ENCODE peak calls at places on chromosomes 4 and X, in seven cellular contexts. B is esophagus squamous epithelium, F is IMR-90, H is K562, I is HCT116, G is uterus, T is HepG2. L is an unnamed sample. For H3K27me3, the result is how much of the 10 kb centered on the place peaks cover.

GRCh38 chrX:136814847-136815634 is 34.3 kb upstream of the ARHGEF6 start:
- DNase-seq in B (no peak), F (no peak), H (no peak), I (no peak), G (no peak), T (peak), L (no peak)

GRCh38 chr4:188037003-188037713 is 41.6 kb downstream of the ZFP42 start:
- DNase-seq in B (no peak), F (no peak), H (no peak), I (no peak), G (no peak), T (no peak), L (no peak)

GRCh38 chr4:153177841-153178240 is 26.4 kb upstream of the TRIM2 start:
- DNase-seq in B (no peak), F (no peak), H (no peak), I (no peak), G (no peak), T (no peak), L (no peak)

GRCh38 chr4:159278399-159278798 is 175.5 kb downstream of the RAPGEF2 start:
- DNase-seq in B (no peak), F (peak), H (no peak), I (no peak), G (no peak), T (no peak), L (no peak)

GRCh38 chr4:116122131-116122530 is 963.2 kb downstream of the TRAM1L1 start:
- DNase-seq in B (no peak), F (no peak), H (no peak), I (no peak), G (no peak), T (no peak), L (no peak)

GRCh38 chr4:2255501-2256155 is 6.3 kb downstream of the MXD4 start:
- DNase-seq in B (no peak), F (no peak), H (no peak), I (no peak), G (peak), T (no peak), L (peak)

GRCh38 chrX:34631826-34632225 is 25.3 kb downstream of the TMEM47 start:
- DNase-seq in B (no peak), F (peak), H (no peak), I (no peak), G (no peak), T (no peak), L (no peak)

GRCh38 chr4:48110452-48110978 is 23.5 kb downstream of the TXK start:
- DNase-seq in B (no peak), F (no peak), H (no peak), I (no peak), G (no peak), T (no peak), L (no peak)

GRCh38 chrX:93428497-93428896 is 244.9 kb downstream of the NAP1L3 start:
- DNase-seq in B (no peak), F (no peak), H (no peak), I (no peak), G (no peak), T (no peak), L (no peak)

GRCh38 chr4:101347267-101347556 is at the start of gene PPP3CA:
- DNase-seq in B (no peak), F (no peak), H (no peak), I (no peak), G (no peak), T (no peak), L (no peak)

GRCh38 chr4:101347557-101348366 is 436 bp upstream of the PPP3CA start:
- DNase-seq in B (peak), F (peak), H (peak), I (peak), G (peak), T (peak), L (peak)

GRCh38 chr4:101346562-101347266 is 612 bp downstream of the PPP3CA start:
- DNase-seq in B (peak), F (peak), H (peak), I (no peak), G (peak), T (peak), L (peak)

GRCh38 chr4:101349346-101350064 is 2.2 kb upstream of the PPP3CA start:
- DNase-seq in B (no peak), F (no peak), H (no peak), I (peak), G (peak), T (no peak), L (no peak)

DNA sequence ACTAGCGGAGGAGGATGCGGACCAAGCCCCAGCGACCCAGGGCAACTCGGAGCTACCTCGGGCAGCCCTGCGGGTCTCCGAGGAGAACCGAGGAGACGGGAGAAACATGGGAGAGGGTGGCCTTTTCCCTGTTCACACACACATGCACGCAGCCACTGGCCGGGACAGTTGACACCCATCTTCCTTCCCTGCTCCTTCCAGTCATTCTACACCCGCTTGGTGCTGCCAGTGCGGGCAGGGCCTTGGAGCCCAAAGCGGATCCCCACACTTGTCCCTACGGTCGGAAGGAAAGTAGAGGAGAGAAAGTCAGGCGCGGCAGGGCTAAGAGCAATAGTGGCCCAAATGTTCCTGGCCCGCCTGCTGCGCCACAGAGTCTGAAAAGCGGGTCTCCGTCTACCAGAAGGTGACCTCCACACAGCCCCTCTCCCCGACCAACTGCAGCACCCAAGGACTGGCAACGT is 1.1 kb upstream of the PPP3CA start:
- DNase-seq in B (no peak), F (peak), H (no peak), I (no peak), G (no peak), T (no peak), L (no peak)
- TF ChIP-seq CTCF in B (no peak), F (no peak), H (no peak), I (no peak), G (no peak), T (no peak), L (no peak)

GRCh38 chrX:21911481-21911880 is 29.0 kb upstream of the SMS start:
- DNase-seq in B (no peak), F (no peak), H (no peak), I (no peak), G (no peak), T (no peak), L (no peak)
- TF ChIP-seq POLR2A in B (no peak), F (no peak), H (no peak), I (no peak), G (no peak), T (no peak), L (no peak)

GRCh38 chrX:96447161-96447560 is 237.5 kb upstream of the DIAPH2 start:
- DNase-seq in B (no peak), F (no peak), H (no peak), I (no peak), G (no peak), T (no peak), L (no peak)

GRCh38 chrX:96455078-96455477 is 229.6 kb upstream of the DIAPH2 start:
- DNase-seq in B (no peak), F (no peak), H (no peak), I (no peak), G (no peak), T (no peak), L (no peak)

DNA sequence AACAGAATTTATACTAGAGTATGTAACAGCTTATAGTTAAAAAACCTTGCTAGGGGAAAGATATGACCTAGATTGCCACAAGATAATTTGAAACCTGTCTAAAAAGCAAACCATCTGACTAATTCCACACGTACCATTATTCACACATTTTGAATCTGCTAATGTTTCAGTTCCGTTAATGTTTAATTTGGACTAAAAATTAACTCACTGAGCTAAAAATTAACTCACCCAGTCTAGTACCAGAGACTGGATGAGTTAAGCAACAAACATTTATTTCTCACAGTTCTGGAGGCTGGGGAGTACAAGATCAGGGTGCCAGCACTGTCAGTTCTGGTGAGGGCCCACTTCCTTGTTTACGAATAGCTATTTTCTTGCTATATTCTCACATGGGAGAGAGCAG is 231.5 kb upstream of the DIAPH2 start:
- DNase-seq in B (no peak), F (no peak), H (no peak), I (no peak), G (no peak), T (peak), L (no peak)
- H3K27me3 ChIP-seq in B (under half), F (under half), H (under half), I (under half), G (under half), T (under half), L (under half)

GRCh38 chr4:150591904-150592303 is 10.0 kb downstream of the MAB21L2 start:
- DNase-seq in B (no peak), F (no peak), H (no peak), I (no peak), G (no peak), T (no peak), L (no peak)
- TF ChIP-seq CTCF in B (no peak), F (no peak), H (no peak), I (no peak), G (no peak), T (no peak), L (no peak)

DNA sequence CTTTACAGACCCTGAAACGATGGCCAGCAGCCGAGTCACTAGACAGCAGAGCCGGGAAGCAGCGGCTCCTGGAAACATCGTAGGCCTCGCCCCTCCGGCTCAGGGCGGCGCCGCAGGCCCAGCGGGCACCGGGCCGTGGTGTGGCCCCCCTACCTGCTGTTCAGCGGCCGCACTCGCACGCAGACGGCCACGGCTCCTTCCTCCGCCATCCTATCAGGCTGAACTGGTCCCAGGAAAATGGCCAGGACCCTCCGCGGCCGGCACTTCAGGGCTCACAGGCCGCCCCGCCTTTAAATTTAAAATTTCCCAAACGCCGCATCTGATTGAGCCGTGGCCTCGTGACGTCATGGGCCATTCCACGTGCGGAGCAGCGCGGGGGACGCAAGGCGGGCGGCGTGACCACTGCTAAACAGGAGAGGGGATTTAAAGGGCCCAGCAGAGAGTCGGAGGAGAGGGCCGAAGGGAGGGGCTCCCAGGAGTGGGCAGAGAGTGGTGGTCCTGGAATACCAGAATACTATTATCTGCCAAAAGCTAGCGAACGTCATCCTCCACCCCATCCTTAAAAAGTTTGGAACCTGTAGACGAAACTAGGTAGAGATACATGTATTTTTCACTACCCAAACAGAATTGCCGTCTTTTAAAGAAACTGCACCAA is at the start of gene CENPE:
- DNase-seq in B (peak), F (peak), H (peak), I (peak), G (peak), T (peak), L (peak)
- TF ChIP-seq POLR2A in B (no peak), F (no peak), H (peak), I (peak), G (no peak), T (peak), L (no peak)

GRCh38 chr4:173545440-173545839 is 15.4 kb upstream of the HAND2 start:
- DNase-seq in B (no peak), F (no peak), H (no peak), I (no peak), G (no peak), T (no peak), L (no peak)
- H3K27me3 ChIP-seq in B (half or more), F (under half), H (under half), I (under half), G (under half), T (under half), L (under half)

GRCh38 chr4:94636004-94636403 is 121.8 kb upstream of the BMPR1B start:
- DNase-seq in B (no peak), F (peak), H (no peak), I (no peak), G (no peak), T (no peak), L (no peak)

GRCh38 chr4:94642561-94642866 is 115.2 kb upstream of the BMPR1B start:
- DNase-seq in B (no peak), F (peak), H (no peak), I (peak), G (no peak), T (no peak), L (no peak)

GRCh38 chr4:94640151-94640550 is 117.6 kb upstream of the BMPR1B start:
- DNase-seq in B (no peak), F (no peak), H (no peak), I (no peak), G (no peak), T (no peak), L (no peak)

GRCh38 chr4:94639298-94639697 is 118.5 kb upstream of the BMPR1B start:
- DNase-seq in B (no peak), F (no peak), H (no peak), I (no peak), G (no peak), T (no peak), L (no peak)

GRCh38 chr4:94641702-94642560 is 115.8 kb upstream of the BMPR1B start:
- DNase-seq in B (no peak), F (peak), H (no peak), I (peak), G (no peak), T (peak), L (no peak)
- TF ChIP-seq CTCF in B (no peak), F (no peak), H (no peak), I (no peak), G (no peak), T (no peak), L (no peak)

DNA sequence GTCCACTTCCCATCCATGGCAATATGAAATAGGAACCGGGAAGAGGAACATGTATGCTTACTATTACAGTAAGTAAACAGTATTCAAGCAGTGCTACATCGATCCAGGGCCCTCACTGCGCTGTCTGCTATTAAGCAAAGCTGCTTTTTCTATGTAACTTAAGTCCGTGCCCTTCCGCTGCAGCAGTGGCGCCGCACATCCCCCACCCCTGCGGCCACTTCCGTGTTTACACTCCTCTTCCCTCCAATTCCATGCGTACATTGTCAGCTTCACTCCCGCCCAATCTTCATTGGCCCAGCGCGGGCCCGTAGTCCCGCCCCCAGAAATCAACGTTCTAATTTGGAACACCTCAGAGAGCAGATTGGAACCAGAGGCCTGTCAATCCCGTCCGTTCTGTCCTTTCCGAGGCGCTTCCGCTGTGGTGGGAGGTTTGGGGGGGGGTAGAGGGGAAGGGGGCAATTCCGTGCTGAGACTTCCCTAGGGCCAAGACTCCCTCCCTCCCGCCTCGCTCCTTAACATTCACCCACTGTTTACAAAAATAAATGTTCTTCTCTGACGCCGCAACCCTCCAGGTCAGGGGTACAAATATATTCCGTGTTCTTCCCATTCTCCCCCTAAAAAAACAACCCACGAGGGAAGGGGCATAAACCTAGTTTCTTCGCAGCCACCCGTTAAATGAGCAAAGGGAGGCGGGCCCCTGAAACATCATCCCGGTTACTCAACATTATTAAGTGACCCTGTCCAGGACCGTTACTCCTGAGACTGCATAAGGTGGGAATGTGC is 67.4 kb downstream of the NOCT start:
- DNase-seq in B (peak), F (peak), H (peak), I (peak), G (peak), T (peak), L (peak)
- TF ChIP-seq POLR2A in B (peak), F (no peak), H (peak), I (peak), G (peak), T (peak), L (no peak)